ENCODE peak calls at places on chromosomes 2 and 18, in four cellular contexts. J is HepG2, X is K562, L is GM12878. W is an unnamed sample.

GRCh38 chr18:66271927-66272326 is 332.0 kb downstream of the CDH19 start:
- DNase-seq in L (no peak), J (no peak), X (no peak), W (no peak)

GRCh38 chr2:228927028-228928010 is 343.8 kb downstream of the PID1 start:
- DNase-seq in J (no peak), X (no peak), L (no peak), W (no peak)

GRCh38 chr2:42028571-42029148 is 19.2 kb upstream of the PKDCC start:
- DNase-seq in J (no peak), L (peak; percentile 66), X (no peak), W (no peak)

GRCh38 chr2:180472133-180472532 is 465.0 kb upstream of the CWC22 start:
- DNase-seq in X (no peak), J (no peak), L (no peak), W (no peak)

GRCh38 chr18:45136381-45137088 is 455.8 kb downstream of the SETBP1 start:
- DNase-seq in L (no peak), J (no peak), X (no peak), W (no peak)

GRCh38 chr18:35143615-35144596 is 96.9 kb upstream of the ZNF397 start:
- DNase-seq in X (peak; percentile 28), J (peak; percentile 47), L (no peak), W (peak; percentile 19)

GRCh38 chr2:51723716-51724115 is 691.8 kb upstream of the NRXN1 start:
- DNase-seq in L (no peak), J (no peak), X (no peak), W (no peak)

GRCh38 chr18:37476182-37476581 is 89.4 kb downstream of the CELF4 start:
- DNase-seq in L (no peak), J (peak; percentile 15), X (peak; percentile 77), W (peak; percentile 24)

GRCh38 chr2:231632559-231633142 is 40.0 kb downstream of the TEX44 start:
- DNase-seq in L (no peak), J (no peak), X (no peak), W (no peak)

GRCh38 chr2:74583504-74583903 is 29.0 kb downstream of the DOK1 start:
- DNase-seq in J (peak; percentile 80), L (no peak), X (no peak), W (no peak)

GRCh38 chr2:16972276-16972675 is 306.6 kb upstream of the CYRIA start:
- DNase-seq in X (no peak), L (no peak), J (no peak), W (no peak)

GRCh38 chr18:22494771-22495170 is 77.1 kb upstream of the CTAGE1 start:
- DNase-seq in L (no peak), J (no peak), X (no peak), W (no peak)

GRCh38 chr2:81235601-81236000 is 931.0 kb upstream of the LRRTM1 start:
- DNase-seq in J (no peak), X (no peak), L (no peak), W (no peak)

GRCh38 chr2:183024701-183025100 is 13.6 kb downstream of the NCKAP1 start:
- DNase-seq in J (no peak), L (no peak), X (no peak), W (no peak)

GRCh38 chr18:76450452-76450851 is 44.6 kb downstream of the ZNF516 start:
- DNase-seq in X (no peak), J (no peak), L (no peak), W (no peak)

GRCh38 chr18:67794512-67794911 is 278.0 kb upstream of the DSEL start:
- DNase-seq in X (no peak), L (no peak), J (no peak), W (no peak)

GRCh38 chr2:196176142-196176738 is 4.9 kb upstream of the STK17B start:
- DNase-seq in X (no peak), L (peak; percentile 94), J (no peak), W (no peak)

GRCh38 chr18:69250305-69251151 is 150.2 kb upstream of the DOK6 start:
- DNase-seq in L (no peak), J (no peak), X (no peak), W (no peak)

GRCh38 chr2:240685771-240686371 is 3.2 kb upstream of the AQP12B start:
- DNase-seq in X (peak; percentile 23), J (no peak), L (no peak), W (no peak)

GRCh38 chr2:14524041-14524802 is 108.3 kb upstream of the LRATD1 start:
- DNase-seq in X (no peak), L (no peak), J (no peak), W (peak; percentile 6)

GRCh38 chr2:215145611-215146010 is 7.2 kb upstream of the ABCA12 start:
- DNase-seq in L (no peak), X (no peak), J (no peak), W (no peak)

GRCh38 chr2:173148520-173148919 is 72.9 kb downstream of the MAP3K20 start:
- DNase-seq in X (no peak), L (no peak), J (no peak), W (no peak)

GRCh38 chr2:219728993-219729487 is 101.6 kb downstream of the SLC4A3 start:
- DNase-seq in J (no peak), L (no peak), X (no peak), W (no peak)

GRCh38 chr2:175743020-175743419 is 259.0 kb downstream of the LNPK start:
- DNase-seq in X (no peak), J (no peak), L (no peak), W (no peak)

GRCh38 chr2:236663671-236664101 is 94.1 kb downstream of the ACKR3 start:
- DNase-seq in J (no peak), L (no peak), X (no peak), W (no peak)

GRCh38 chr2:85525029-85525428 is 13.9 kb upstream of the MAT2A start:
- DNase-seq in J (no peak), L (no peak), X (peak; percentile 5), W (no peak)

GRCh38 chr2:49265471-49265870 is 111.2 kb upstream of the FSHR start:
- DNase-seq in J (no peak), L (no peak), X (no peak), W (no peak)

GRCh38 chr2:128369126-128369555 is 50.5 kb upstream of the HS6ST1 start:
- DNase-seq in L (no peak), J (no peak), X (no peak), W (no peak)

GRCh38 chr18:58520964-58521363 is 107.9 kb downstream of the ALPK2 start:
- DNase-seq in J (no peak), X (peak; percentile 8), L (no peak), W (no peak)

GRCh38 chr2:120765911-120766757 is 30.5 kb downstream of the GLI2 start:
- DNase-seq in J (no peak), X (no peak), L (no peak), W (no peak)

GRCh38 chr18:10131783-10132381 is 218.1 kb downstream of the VAPA start:
- DNase-seq in L (no peak), X (no peak), J (no peak), W (no peak)

GRCh38 chr2:238369516-238370481 is 49.5 kb downstream of the TRAF3IP1 start:
- DNase-seq in X (no peak), L (no peak), J (peak; percentile 45), W (no peak)

GRCh38 chr18:31500161-31500688 is 2.2 kb downstream of the DSG2 start:
- DNase-seq in X (no peak), L (peak; percentile 89), J (no peak), W (no peak)

GRCh38 chr2:32484907-32485306 is 128.1 kb downstream of the BIRC6 start:
- DNase-seq in L (no peak), J (no peak), X (no peak), W (peak; percentile 41)
- TF ChIP-seq CHD2 in L (no peak), J (no peak), X (no peak), W (no peak)

DNA sequence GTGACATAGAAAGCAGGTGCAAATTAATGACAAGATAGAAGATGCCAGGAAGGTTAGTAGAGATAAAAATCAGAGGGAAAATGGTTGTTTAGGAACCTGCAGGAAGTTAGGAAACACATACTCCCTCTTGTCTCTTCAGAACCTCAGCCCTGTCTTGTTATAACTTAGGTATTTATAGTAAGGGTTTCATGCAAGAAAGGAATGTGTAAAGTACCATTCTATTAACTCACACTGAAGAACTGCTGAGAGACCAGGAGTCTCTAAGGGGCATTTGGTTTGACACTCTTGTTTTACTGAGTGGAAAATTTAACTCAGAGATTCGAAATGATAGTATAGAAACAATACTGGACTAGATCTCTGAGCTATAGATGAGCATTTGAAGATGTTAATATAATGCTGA is 235.2 kb upstream of the RGPD4 start:
- DNase-seq in X (no peak), J (no peak), L (no peak), W (no peak)
- TF ChIP-seq JUNB in X (no peak), J (no peak), L (no peak), W (no peak)

GRCh38 chr2:144429396-144430112 is 90.4 kb downstream of the ZEB2 start:
- DNase-seq in X (no peak), L (no peak), J (no peak), W (no peak)

GRCh38 chr2:144432921-144433320 is 87.0 kb downstream of the ZEB2 start:
- DNase-seq in J (no peak), X (no peak), L (no peak), W (no peak)

GRCh38 chr2:144432014-144432413 is 87.9 kb downstream of the ZEB2 start:
- DNase-seq in L (no peak), J (no peak), X (no peak), W (no peak)

GRCh38 chr2:144430722-144431163 is 89.2 kb downstream of the ZEB2 start:
- DNase-seq in J (no peak), L (peak; percentile 38), X (no peak), W (no peak)

GRCh38 chr2:144431384-144431783 is 88.5 kb downstream of the ZEB2 start:
- DNase-seq in J (no peak), X (no peak), L (no peak), W (no peak)
- TF ChIP-seq CHD2 in J (no peak), X (no peak), L (no peak), W (no peak)

DNA sequence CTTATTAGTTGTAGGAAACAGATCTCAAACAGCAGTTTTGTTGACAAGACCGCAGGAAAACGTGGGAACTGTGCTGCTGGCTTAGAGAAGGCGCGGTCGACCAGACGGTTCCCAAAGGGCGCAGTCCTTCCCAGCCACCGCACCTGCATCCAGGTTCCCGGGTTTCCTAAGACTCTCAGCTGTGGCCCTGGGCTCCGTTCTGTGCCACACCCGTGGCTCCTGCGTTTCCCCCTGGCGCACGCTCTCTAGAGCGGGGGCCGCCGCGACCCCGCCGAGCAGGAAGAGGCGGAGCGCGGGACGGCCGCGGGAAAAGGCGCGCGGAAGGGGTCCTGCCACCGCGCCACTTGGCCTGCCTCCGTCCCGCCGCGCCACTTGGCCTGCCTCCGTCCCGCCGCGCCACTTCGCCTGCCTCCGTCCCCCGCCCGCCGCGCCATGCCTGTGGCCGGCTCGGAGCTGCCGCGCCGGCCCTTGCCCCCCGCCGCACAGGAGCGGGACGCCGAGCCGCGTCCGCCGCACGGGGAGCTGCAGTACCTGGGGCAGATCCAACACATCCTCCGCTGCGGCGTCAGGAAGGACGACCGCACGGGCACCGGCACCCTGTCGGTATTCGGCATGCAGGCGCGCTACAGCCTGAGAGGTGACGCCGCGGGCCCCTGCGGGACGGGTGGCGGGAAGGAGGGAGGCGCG is at the start of gene TYMS:
- DNase-seq in L (no peak), X (peak; percentile 84), J (peak; percentile 55), W (peak; percentile 81)
- TF ChIP-seq JUNB in L (no peak), X (no peak), J (no peak), W (no peak)

W was measured in A549.